ENCODE peak calls at places on chromosomes 5 and 9, in eight cellular contexts. One of them, this sample, is unnamed.

GRCh38 chr9:74804018-74804385 is 83.7 kb downstream of the TRPM6 start:
- DNase-seq in RWPE1: peak
- DNase-seq in B cell: no peak
- DNase-seq in heart right ventricle: no peak
- DNase-seq in AG09309: no peak
- DNase-seq in GM06990: no peak
- DNase-seq in AG09319: no peak
- DNase-seq in AG04450: no peak
- DNase-seq in this sample: no peak

GRCh38 chr9:33297455-33297854 is 7.1 kb downstream of the NFX1 start:
- DNase-seq in heart right ventricle: no peak
- DNase-seq in RWPE1: no peak
- DNase-seq in AG04450: no peak
- DNase-seq in AG09319: no peak
- DNase-seq in AG09309: no peak
- DNase-seq in B cell: peak
- DNase-seq in GM06990: peak
- DNase-seq in this sample: peak

GRCh38 chr9:70263421-70263820 is 4.6 kb downstream of the SMC5 start:
- DNase-seq in RWPE1: no peak
- DNase-seq in B cell: no peak
- DNase-seq in GM06990: no peak
- DNase-seq in AG04450: no peak
- DNase-seq in AG09319: no peak
- DNase-seq in AG09309: no peak
- DNase-seq in heart right ventricle: no peak
- DNase-seq in this sample: no peak

GRCh38 chr5:139746691-139747582 is 48.7 kb upstream of the PSD2 start:
- DNase-seq in GM06990: peak
- DNase-seq in AG09319: no peak
- DNase-seq in B cell: peak
- DNase-seq in RWPE1: no peak
- DNase-seq in heart right ventricle: no peak
- DNase-seq in AG09309: no peak
- DNase-seq in AG04450: no peak
- DNase-seq in this sample: peak

GRCh38 chr5:138989720-138990119 is 114.6 kb upstream of the LRRTM2 start:
- DNase-seq in AG09319: no peak
- DNase-seq in heart right ventricle: no peak
- DNase-seq in RWPE1: no peak
- DNase-seq in AG04450: no peak
- DNase-seq in AG09309: peak
- DNase-seq in GM06990: no peak
- DNase-seq in B cell: no peak
- DNase-seq in this sample: no peak

GRCh38 chr9:115050002-115050490 is 67.9 kb downstream of the TNC start:
- DNase-seq in AG09309: no peak
- DNase-seq in RWPE1: no peak
- DNase-seq in GM06990: no peak
- DNase-seq in AG09319: no peak
- DNase-seq in heart right ventricle: no peak
- DNase-seq in B cell: no peak
- DNase-seq in AG04450: no peak
- DNase-seq in this sample: no peak

GRCh38 chr9:132886358-132886725 is 7.6 kb downstream of the SPACA9 start:
- DNase-seq in AG09319: no peak
- DNase-seq in AG09309: no peak
- DNase-seq in B cell: no peak
- DNase-seq in heart right ventricle: no peak
- DNase-seq in GM06990: no peak
- DNase-seq in AG04450: no peak
- DNase-seq in RWPE1: no peak
- DNase-seq in this sample: no peak

GRCh38 chr9:127790094-127790855 is 4.4 kb downstream of the CDK9 start:
- DNase-seq in B cell: no peak
- DNase-seq in AG09309: no peak
- DNase-seq in GM06990: no peak
- DNase-seq in heart right ventricle: no peak
- DNase-seq in AG04450: no peak
- DNase-seq in RWPE1: no peak
- DNase-seq in AG09319: no peak
- DNase-seq in this sample: no peak

GRCh38 chr5:158594595-158595242 is 505.0 kb downstream of the EBF1 start:
- DNase-seq in AG04450: no peak
- DNase-seq in B cell: no peak
- DNase-seq in RWPE1: no peak
- DNase-seq in heart right ventricle: no peak
- DNase-seq in GM06990: no peak
- DNase-seq in AG09319: no peak
- DNase-seq in AG09309: no peak
- DNase-seq in this sample: no peak

GRCh38 chr9:120394058-120394669 is 185.8 kb downstream of the CDK5RAP2 start:
- DNase-seq in B cell: peak
- DNase-seq in heart right ventricle: no peak
- DNase-seq in GM06990: no peak
- DNase-seq in AG04450: peak
- DNase-seq in AG09319: peak
- DNase-seq in RWPE1: peak
- DNase-seq in AG09309: peak
- DNase-seq in this sample: no peak

GRCh38 chr5:104355350-104355749 is 792.8 kb upstream of the NUDT12 start:
- DNase-seq in GM06990: no peak
- DNase-seq in RWPE1: no peak
- DNase-seq in AG09319: no peak
- DNase-seq in heart right ventricle: no peak
- DNase-seq in B cell: no peak
- DNase-seq in AG04450: no peak
- DNase-seq in AG09309: no peak
- DNase-seq in this sample: no peak

GRCh38 chr5:111706345-111706744 is 50.6 kb downstream of the NREP start:
- DNase-seq in heart right ventricle: no peak
- DNase-seq in B cell: no peak
- DNase-seq in AG09319: no peak
- DNase-seq in GM06990: no peak
- DNase-seq in AG09309: no peak
- DNase-seq in AG04450: no peak
- DNase-seq in RWPE1: no peak
- DNase-seq in this sample: no peak

GRCh38 chr9:109098221-109098959 is 21.4 kb downstream of the TMEM245 start:
- DNase-seq in AG09309: peak
- DNase-seq in RWPE1: no peak
- DNase-seq in AG04450: no peak
- DNase-seq in heart right ventricle: no peak
- DNase-seq in GM06990: no peak
- DNase-seq in AG09319: peak
- DNase-seq in B cell: no peak
- DNase-seq in this sample: no peak

GRCh38 chr9:113992276-113992951 is 85.7 kb downstream of the AMBP start:
- DNase-seq in GM06990: no peak
- DNase-seq in AG04450: no peak
- DNase-seq in RWPE1: no peak
- DNase-seq in AG09319: no peak
- DNase-seq in B cell: no peak
- DNase-seq in heart right ventricle: peak
- DNase-seq in AG09309: no peak
- DNase-seq in this sample: no peak

GRCh38 chr9:98502976-98503325 is 205.8 kb downstream of the GABBR2 start:
- DNase-seq in AG04450: no peak
- DNase-seq in GM06990: no peak
- DNase-seq in heart right ventricle: no peak
- DNase-seq in RWPE1: peak
- DNase-seq in AG09319: peak
- DNase-seq in B cell: no peak
- DNase-seq in AG09309: no peak
- DNase-seq in this sample: no peak

GRCh38 chr5:6752236-6752635 is 39.0 kb downstream of the TENT4A start:
- DNase-seq in AG04450: no peak
- DNase-seq in AG09319: no peak
- DNase-seq in B cell: no peak
- DNase-seq in AG09309: no peak
- DNase-seq in GM06990: no peak
- DNase-seq in RWPE1: no peak
- DNase-seq in heart right ventricle: no peak
- DNase-seq in this sample: no peak

GRCh38 chr9:89177401-89178161 is 1.0 kb downstream of the SHC3 start:
- DNase-seq in heart right ventricle: no peak
- DNase-seq in AG04450: no peak
- DNase-seq in AG09309: no peak
- DNase-seq in RWPE1: no peak
- DNase-seq in AG09319: no peak
- DNase-seq in GM06990: no peak
- DNase-seq in B cell: no peak
- DNase-seq in this sample: no peak

GRCh38 chr5:377326-377981 is 55.9 kb downstream of the AHRR start:
- DNase-seq in AG09309: no peak
- DNase-seq in RWPE1: no peak
- DNase-seq in GM06990: no peak
- DNase-seq in B cell: peak
- DNase-seq in heart right ventricle: no peak
- DNase-seq in AG04450: no peak
- DNase-seq in AG09319: no peak
- DNase-seq in this sample: peak
- TF ChIP-seq CTCF in AG09309: no peak
- TF ChIP-seq CTCF in RWPE1: no peak
- TF ChIP-seq CTCF in GM06990: no peak
- TF ChIP-seq CTCF in B cell: no peak
- TF ChIP-seq CTCF in heart right ventricle: no peak
- TF ChIP-seq CTCF in AG04450: no peak
- TF ChIP-seq CTCF in AG09319: no peak
- TF ChIP-seq CTCF in this sample: no peak

DNA sequence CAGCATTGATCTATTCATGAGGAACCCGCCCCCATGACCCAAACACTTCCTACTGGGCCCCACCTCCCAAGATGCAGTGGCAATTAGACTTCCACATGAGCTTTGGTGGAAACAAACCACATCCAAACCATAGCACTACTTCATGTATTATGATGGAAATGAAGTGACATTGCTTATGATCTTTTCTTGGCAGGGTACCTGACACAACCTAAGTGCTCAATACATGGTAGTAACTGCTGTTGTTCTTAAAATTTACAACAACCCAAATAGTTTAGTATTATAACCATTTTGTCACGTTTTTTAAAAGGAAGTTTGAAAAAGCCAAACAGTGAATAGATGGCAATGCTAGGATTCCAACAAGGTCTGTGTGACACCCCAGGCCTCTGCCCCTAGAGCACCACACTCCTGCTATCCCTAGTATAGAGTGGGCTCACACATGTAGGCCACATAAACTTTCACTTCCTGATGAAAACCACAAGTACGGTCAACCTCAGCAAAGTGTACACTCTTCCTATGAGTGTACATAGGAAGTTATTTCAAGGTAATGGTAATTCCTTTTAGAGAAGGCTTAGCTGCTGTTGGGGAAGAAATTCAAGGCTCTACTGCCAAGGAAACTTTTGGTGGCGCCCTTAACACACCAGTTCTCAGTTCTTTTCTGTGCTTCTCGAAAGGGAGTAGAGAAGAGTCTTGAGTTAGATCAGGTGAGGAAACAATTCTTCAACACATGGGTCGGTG is 97.6 kb downstream of the ARSB start:
- DNase-seq in heart right ventricle: no peak
- DNase-seq in GM06990: peak
- DNase-seq in RWPE1: no peak
- DNase-seq in B cell: peak
- DNase-seq in AG04450: no peak
- DNase-seq in AG09309: no peak
- DNase-seq in AG09319: no peak
- DNase-seq in this sample: peak
- TF ChIP-seq CTCF in heart right ventricle: no peak
- TF ChIP-seq CTCF in GM06990: peak
- TF ChIP-seq CTCF in RWPE1: no peak
- TF ChIP-seq CTCF in B cell: no peak
- TF ChIP-seq CTCF in AG04450: no peak
- TF ChIP-seq CTCF in AG09309: no peak
- TF ChIP-seq CTCF in AG09319: no peak
- TF ChIP-seq CTCF in this sample: no peak

GRCh38 chr9:4984171-4984570 is 901 bp upstream of the JAK2 start:
- DNase-seq in RWPE1: no peak
- DNase-seq in AG09309: no peak
- DNase-seq in AG04450: no peak
- DNase-seq in GM06990: no peak
- DNase-seq in AG09319: peak
- DNase-seq in B cell: no peak
- DNase-seq in heart right ventricle: no peak
- DNase-seq in this sample: no peak
- TF ChIP-seq CTCF in RWPE1: no peak
- TF ChIP-seq CTCF in AG09309: no peak
- TF ChIP-seq CTCF in AG04450: no peak
- TF ChIP-seq CTCF in GM06990: no peak
- TF ChIP-seq CTCF in AG09319: no peak
- TF ChIP-seq CTCF in B cell: no peak
- TF ChIP-seq CTCF in heart right ventricle: no peak
- TF ChIP-seq CTCF in this sample: no peak

DNA sequence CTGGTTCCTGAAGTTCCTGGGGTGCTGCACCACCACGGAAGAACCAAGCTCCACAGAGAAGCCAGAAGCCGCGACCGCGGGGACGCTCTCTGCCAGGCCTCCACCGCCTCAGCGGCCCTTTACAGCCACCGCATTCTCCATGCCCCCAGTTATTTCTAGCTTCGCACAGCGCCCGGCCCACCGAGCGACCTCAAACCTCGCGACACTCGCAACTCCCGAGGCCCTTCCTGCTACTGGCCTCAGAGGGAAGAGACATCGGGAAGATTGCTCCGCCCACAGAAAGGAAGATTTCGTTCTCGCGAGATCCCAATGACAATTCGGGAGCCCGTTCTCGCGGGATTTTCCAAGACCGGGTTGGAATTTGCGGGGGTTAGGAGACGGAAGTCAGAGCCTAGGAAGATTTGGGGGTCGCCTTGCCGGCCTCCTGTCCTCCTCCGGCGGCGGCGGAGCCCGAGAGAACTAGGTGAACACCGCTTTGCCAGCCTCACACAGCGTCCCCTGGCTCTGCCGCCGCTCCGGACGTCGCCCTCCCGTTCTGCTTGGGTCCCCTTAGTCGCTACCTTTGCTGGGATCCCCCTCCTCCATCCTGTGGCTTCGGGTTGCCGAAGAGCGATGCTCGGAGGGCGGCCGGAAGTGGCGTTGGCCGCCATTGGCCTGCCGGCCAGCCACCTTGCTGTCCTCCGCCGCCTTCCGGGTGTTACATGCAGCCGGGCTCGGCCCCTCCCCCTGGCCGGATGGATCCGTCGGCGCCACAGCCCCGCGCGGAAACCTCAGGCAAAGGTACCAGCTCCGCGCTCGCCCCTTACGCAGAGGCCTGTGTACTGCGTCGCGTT is at the start of gene ERCC6L2:
- DNase-seq in AG04450: peak
- DNase-seq in B cell: peak
- DNase-seq in RWPE1: peak
- DNase-seq in heart right ventricle: peak
- DNase-seq in AG09309: peak
- DNase-seq in GM06990: peak
- DNase-seq in AG09319: peak
- DNase-seq in this sample: peak
- TF ChIP-seq CTCF in AG04450: peak
- TF ChIP-seq CTCF in B cell: no peak
- TF ChIP-seq CTCF in RWPE1: no peak
- TF ChIP-seq CTCF in heart right ventricle: no peak
- TF ChIP-seq CTCF in AG09309: no peak
- TF ChIP-seq CTCF in GM06990: no peak
- TF ChIP-seq CTCF in AG09319: no peak
- TF ChIP-seq CTCF in this sample: no peak